ENCODE peak calls at places on chromosomes 4 and X, in eight cellular contexts. Q is mammary epithelial cell, R is heart left ventricle, T is GM23338, Z is cardiac muscle cell, W is psoas muscle, D is lower lobe of right lung, E is suprapubic skin. Y is an unnamed sample.

GRCh38 chrX:72712094-72712755 is 1.9 kb downstream of the PHKA1 start:
- DNase-seq in Z (peak; percentile 42), Q (no peak), D (no peak), W (no peak), R (no peak), E (no peak), T (no peak), Y (no peak)

GRCh38 chrX:22088326-22088725 is 56.2 kb downstream of the PHEX start:
- DNase-seq in R (no peak), T (no peak), D (no peak), Z (no peak), E (no peak), W (no peak), Q (no peak), Y (no peak)

GRCh38 chrX:41137589-41137988 is 52.3 kb downstream of the USP9X start:
- DNase-seq in Q (no peak), R (no peak), T (peak; percentile 20), E (no peak), Z (no peak), D (no peak), W (no peak), Y (no peak)

GRCh38 chrX:44731160-44731559 is 112.7 kb upstream of the DUSP21 start:
- DNase-seq in D (no peak), E (no peak), R (no peak), Z (peak; percentile 12), Q (peak; percentile 59), T (no peak), W (no peak), Y (no peak)

GRCh38 chr4:65089666-65090065 is 580.6 kb downstream of the EPHA5 start:
- DNase-seq in E (no peak), T (no peak), Q (peak; percentile 7), R (no peak), W (no peak), Z (peak; percentile 1), D (no peak), Y (no peak)

GRCh38 chr4:176270669-176271068 is 1.6 kb upstream of the ASB5 start:
- DNase-seq in Q (peak; percentile 98), D (no peak), R (no peak), Z (peak; percentile 84), W (peak; percentile 88), E (no peak), T (no peak), Y (no peak)

GRCh38 chrX:153765138-153766079 is 1.4 kb downstream of the PLXNB3 start:
- DNase-seq in W (peak; percentile 53), T (no peak), Q (no peak), Z (peak; percentile 25), R (peak; percentile 49), D (peak; percentile 32), E (no peak), Y (no peak)

GRCh38 chr4:188701952-188702351 is 562.7 kb downstream of the TRIML1 start:
- DNase-seq in E (no peak), Q (no peak), W (no peak), D (no peak), T (no peak), Z (no peak), R (no peak), Y (no peak)

GRCh38 chrX:136708348-136708747 is 60.4 kb downstream of the CD40LG start:
- DNase-seq in Q (no peak), Z (no peak), W (no peak), D (no peak), R (no peak), E (no peak), T (no peak), Y (no peak)

GRCh38 chrX:400258-400657 is 13.6 kb upstream of the PPP2R3B start:
- DNase-seq in Z (no peak), R (no peak), E (no peak), D (no peak), T (no peak), Q (no peak), W (no peak), Y (no peak)

GRCh38 chrX:108397627-108398392 is 40.4 kb downstream of the COL4A6 start:
- DNase-seq in R (no peak), Z (peak; percentile 3), T (no peak), W (no peak), D (no peak), Q (peak; percentile 86), E (no peak), Y (no peak)

GRCh38 chr4:2322227-2322626 is 60.3 kb upstream of the MXD4 start:
- DNase-seq in E (peak; percentile 50), Z (no peak), R (no peak), T (no peak), W (no peak), Q (no peak), D (no peak), Y (peak; percentile 48)

GRCh38 chr4:1192091-1192492 is 19.7 kb upstream of the SPON2 start:
- DNase-seq in W (peak; percentile 91), T (no peak), Z (peak; percentile 98), D (peak; percentile 64), E (peak; percentile 92), Q (peak; percentile 86), R (peak; percentile 93), Y (peak; percentile 92)

GRCh38 chr4:148059617-148060180 is 327.8 kb downstream of the ARHGAP10 start:
- DNase-seq in T (no peak), R (peak; percentile 62), Z (no peak), E (no peak), D (no peak), W (no peak), Q (no peak), Y (no peak)

GRCh38 chr4:80142396-80143304 is 54.7 kb upstream of the PRDM8 start:
- DNase-seq in D (no peak), Z (peak; percentile 55), R (no peak), E (no peak), T (no peak), W (no peak), Q (no peak), Y (no peak)

GRCh38 chrX:154484255-154485149 is 1.9 kb downstream of the UBL4A start:
- DNase-seq in W (no peak), T (no peak), Z (no peak), Q (no peak), E (no peak), R (no peak), D (no peak), Y (no peak)

GRCh38 chr4:134905061-134905460 is 703.5 kb upstream of the PABPC4L start:
- DNase-seq in W (no peak), Z (no peak), Q (no peak), E (no peak), R (no peak), D (no peak), T (no peak), Y (no peak)

DNA sequence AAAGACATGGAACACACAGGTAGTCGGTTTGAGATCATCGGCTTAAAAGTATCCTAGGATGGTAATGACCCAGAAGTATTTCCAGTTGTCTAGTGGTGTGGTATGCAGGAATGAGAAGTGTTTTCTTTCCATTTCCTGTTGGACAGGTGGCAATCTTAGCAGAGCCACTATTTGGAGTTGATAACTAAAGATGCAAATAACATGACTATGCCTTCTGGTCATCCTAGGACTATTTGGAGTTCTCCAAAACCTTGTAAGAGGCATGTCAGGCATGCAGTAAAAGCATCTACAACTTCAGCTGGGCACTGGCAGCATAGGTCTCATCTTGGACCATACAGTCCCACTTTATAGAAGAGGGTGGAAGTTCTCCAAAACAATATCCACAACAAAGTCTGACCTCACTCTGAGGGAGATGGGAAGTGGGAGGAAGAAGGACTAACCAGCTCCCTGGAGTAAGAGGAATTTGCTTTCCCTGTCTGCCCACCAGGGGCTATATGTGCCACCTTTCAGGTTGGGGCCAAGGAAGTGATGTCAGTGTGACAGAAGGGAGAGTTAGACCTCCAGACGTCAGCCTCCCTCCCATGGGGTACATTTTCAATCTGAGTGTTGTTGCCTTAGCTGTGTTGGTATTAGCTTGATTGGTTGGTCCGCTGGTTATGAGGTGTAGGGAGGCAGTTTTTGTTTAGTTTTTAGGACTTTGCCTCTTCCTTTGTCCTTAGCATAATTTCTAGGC is 101.2 kb upstream of the MYOZ2 start:
- DNase-seq in E (no peak), D (no peak), W (no peak), Z (no peak), R (no peak), Q (no peak), T (peak; percentile 59), Y (no peak)
- H3K4me1 ChIP-seq in E (peaks cover 7% of the 10 kb centered on the region), D (peaks cover 5% of the 10 kb centered on the region), W (peaks cover 36% of the 10 kb centered on the region), Z (peaks cover 14% of the 10 kb centered on the region), R (peaks cover 24% of the 10 kb centered on the region), Q (peaks cover 13% of the 10 kb centered on the region), T (peaks cover 33% of the 10 kb centered on the region), Y (peaks cover 100% of the 10 kb centered on the region)

GRCh38 chrX:123138473-123138872 is 45.6 kb upstream of the GRIA3 start:
- DNase-seq in R (no peak), W (no peak), Z (no peak), E (no peak), D (no peak), T (no peak), Q (peak; percentile 34), Y (no peak)
- H3K27ac ChIP-seq in R (no peak overlapping the region), W (no peak overlapping the region), Z (no peak overlapping the region), E (no peak overlapping the region), D (no peak overlapping the region), T (no peak overlapping the region), Q (no peak overlapping the region), Y (no peak overlapping the region)

GRCh38 chr4:94484818-94485217 is 33.1 kb downstream of the PDLIM5 start:
- DNase-seq in R (no peak), Z (no peak), D (no peak), W (no peak), Q (no peak), E (no peak), T (no peak), Y (no peak)
- H3K4me1 ChIP-seq in R (peaks cover 8% of the 10 kb centered on the region), Z (peaks cover 57% of the 10 kb centered on the region), D (peaks cover 8% of the 10 kb centered on the region), W (peaks cover 89% of the 10 kb centered on the region), Q (peaks cover 46% of the 10 kb centered on the region), E (peaks cover 22% of the 10 kb centered on the region), T (peaks cover 3% of the 10 kb centered on the region), Y (peaks cover 99% of the 10 kb centered on the region)

GRCh38 chr4:128517739-128518510 is 230.3 kb upstream of the PGRMC2 start:
- DNase-seq in T (peak; percentile 43), R (peak; percentile 79), D (no peak), W (peak; percentile 53), Q (peak; percentile 83), E (no peak), Z (peak; percentile 94), Y (peak; percentile 84)
- H3K27ac ChIP-seq in T (peak overlapping the region; percentile 15), R (no peak overlapping the region), D (peak overlapping the region; percentile 41), W (peak overlapping the region; percentile 72), Q (peak overlapping the region; percentile 67), E (peak overlapping the region; percentile 66), Z (no peak overlapping the region), Y (peak overlapping the region; percentile 83)

DNA sequence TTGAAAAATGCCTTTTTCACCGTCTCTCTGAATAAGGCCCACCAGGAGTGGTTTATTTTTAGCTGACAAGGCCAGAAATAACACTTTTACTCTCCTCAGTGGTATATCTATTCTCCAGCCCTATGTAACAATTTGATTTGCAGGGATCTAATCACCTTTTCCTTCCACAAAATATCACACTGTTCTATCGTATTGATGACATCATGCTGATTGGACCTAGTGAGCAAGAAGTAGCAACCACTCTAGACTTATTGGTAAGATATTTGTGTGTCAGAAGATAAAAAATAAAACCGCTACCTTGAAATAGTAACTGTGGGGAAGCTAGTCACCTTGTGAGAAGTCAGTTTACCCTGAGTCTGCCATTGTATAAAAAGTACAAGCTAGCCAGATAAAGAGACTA is 27.7 kb downstream of the AGTR2 start:
- DNase-seq in W (no peak), E (no peak), T (no peak), Z (no peak), Q (no peak), D (no peak), R (no peak), Y (no peak)
- H3K4me1 ChIP-seq in W (no peaks in the 10 kb centered on the region), E (no peaks in the 10 kb centered on the region), T (no peaks in the 10 kb centered on the region), Z (no peaks in the 10 kb centered on the region), Q (no peaks in the 10 kb centered on the region), D (no peaks in the 10 kb centered on the region), R (no peaks in the 10 kb centered on the region), Y (no peaks in the 10 kb centered on the region)

Y was measured in tibial artery.